ENCODE peak calls at places on chromosomes 7 and 10, in nine cellular contexts. S, U, E, X, C, M, Z, P and D are unnamed samples. For H3K36me3, the result is how much of the 10 kb centered on the place peaks cover.

GRCh38 chr7:26280723-26281122 is 10.9 kb upstream of the SNX10 start:
- DNase-seq in S (no peak), U (no peak), E (no peak), X (no peak), C (no peak), M (no peak), Z (no peak), P (no peak), D (no peak)

GRCh38 chr7:3028071-3028766 is 15.4 kb downstream of the CARD11 start:
- DNase-seq in S (no peak), U (peak), E (peak), X (no peak), C (no peak), M (peak), Z (peak), P (no peak), D (no peak)

GRCh38 chr10:30500963-30501504 is 67.0 kb downstream of the MAP3K8 start:
- DNase-seq in S (no peak), U (no peak), E (no peak), X (no peak), C (no peak), M (no peak), Z (no peak), P (no peak), D (no peak)

GRCh38 chr10:1297566-1298301 is 241.5 kb downstream of the WDR37 start:
- DNase-seq in S (no peak), U (no peak), E (no peak), X (no peak), C (no peak), M (no peak), Z (no peak), P (no peak), D (no peak)

GRCh38 chr7:14876194-14876593 is 26.4 kb downstream of the DGKB start:
- DNase-seq in S (no peak), U (no peak), E (no peak), X (no peak), C (no peak), M (no peak), Z (no peak), P (no peak), D (no peak)

GRCh38 chr7:64691831-64692230 is 25.9 kb downstream of the ZNF107 start:
- DNase-seq in S (no peak), U (no peak), E (no peak), X (no peak), C (no peak), M (no peak), Z (no peak), P (no peak), D (no peak)

GRCh38 chr10:95445223-95445836 is 115.8 kb downstream of the SORBS1 start:
- DNase-seq in S (no peak), U (peak), E (peak), X (no peak), C (no peak), M (peak), Z (peak), P (no peak), D (no peak)

GRCh38 chr10:97180367-97180763 is 5.4 kb downstream of the SLIT1 start:
- DNase-seq in S (no peak), U (no peak), E (no peak), X (no peak), C (no peak), M (no peak), Z (no peak), P (no peak), D (no peak)

GRCh38 chr7:151020231-151020630 is 4.1 kb downstream of the ATG9B start:
- DNase-seq in S (no peak), U (no peak), E (no peak), X (no peak), C (no peak), M (no peak), Z (no peak), P (no peak), D (no peak)

GRCh38 chr10:133335238-133336122 is 1.2 kb downstream of the CALY start:
- DNase-seq in S (no peak), U (no peak), E (peak), X (peak), C (peak), M (no peak), Z (no peak), P (peak), D (no peak)

GRCh38 chr10:89759531-89759930 is 58.1 kb downstream of the KIF20B start:
- DNase-seq in S (no peak), U (no peak), E (no peak), X (no peak), C (no peak), M (no peak), Z (no peak), P (no peak), D (no peak)

GRCh38 chr7:3141326-3141725 is 97.7 kb upstream of the CARD11 start:
- DNase-seq in S (no peak), U (no peak), E (no peak), X (no peak), C (no peak), M (no peak), Z (no peak), P (no peak), D (no peak)

GRCh38 chr7:108079291-108080057 is 50.7 kb downstream of the LAMB4 start:
- DNase-seq in S (no peak), U (no peak), E (peak), X (no peak), C (no peak), M (peak), Z (peak), P (peak), D (no peak)

GRCh38 chr10:119073584-119073983 is 7.0 kb downstream of the EIF3A start:
- DNase-seq in S (no peak), U (no peak), E (no peak), X (no peak), C (no peak), M (no peak), Z (no peak), P (no peak), D (no peak)

GRCh38 chr7:157627646-157628045 is 290.8 kb downstream of the DNAJB6 start:
- DNase-seq in S (no peak), U (no peak), E (peak), X (no peak), C (no peak), M (no peak), Z (no peak), P (no peak), D (no peak)

GRCh38 chr7:105097619-105098018 is 83.6 kb downstream of the KMT2E start:
- DNase-seq in S (no peak), U (no peak), E (peak), X (no peak), C (no peak), M (no peak), Z (no peak), P (no peak), D (no peak)

GRCh38 chr10:124093076-124093773 is at the start of gene CHST15:
- DNase-seq in S (no peak), U (peak), E (peak), X (no peak), C (no peak), M (peak), Z (no peak), P (no peak), D (no peak)

GRCh38 chr10:124181656-124182055 is 88.3 kb upstream of the CHST15 start:
- DNase-seq in S (no peak), U (no peak), E (no peak), X (no peak), C (no peak), M (no peak), Z (no peak), P (no peak), D (no peak)

GRCh38 chr10:110006358-110007170 is 1.2 kb upstream of the ADD3 start:
- DNase-seq in S (no peak), U (no peak), E (peak), X (peak), C (no peak), M (peak), Z (peak), P (no peak), D (no peak)

GRCh38 chr7:16982640-16983103 is 100.9 kb upstream of the AGR3 start:
- DNase-seq in S (no peak), U (no peak), E (peak), X (no peak), C (peak), M (peak), Z (no peak), P (no peak), D (no peak)

GRCh38 chr10:130021373-130021950 is 57.4 kb upstream of the EBF3 start:
- DNase-seq in S (no peak), U (no peak), E (peak), X (no peak), C (no peak), M (no peak), Z (no peak), P (no peak), D (no peak)

GRCh38 chr7:157347217-157347904 is 10.6 kb downstream of the DNAJB6 start:
- DNase-seq in S (no peak), U (no peak), E (peak), X (peak), C (no peak), M (peak), Z (no peak), P (no peak), D (no peak)

GRCh38 chr7:87110778-87111177 is 41.5 kb upstream of the DMTF1 start:
- DNase-seq in S (no peak), U (no peak), E (peak), X (no peak), C (no peak), M (peak), Z (no peak), P (no peak), D (no peak)

GRCh38 chr10:113333313-113333712 is 219.5 kb upstream of the HABP2 start:
- DNase-seq in S (no peak), U (no peak), E (no peak), X (no peak), C (no peak), M (no peak), Z (no peak), P (no peak), D (no peak)

GRCh38 chr10:76456190-76456589 is 1024.8 kb downstream of the LRMDA start:
- DNase-seq in S (no peak), U (no peak), E (no peak), X (no peak), C (no peak), M (no peak), Z (no peak), P (no peak), D (no peak)

GRCh38 chr10:70228503-70228902 is 4.7 kb downstream of the PPA1 start:
- DNase-seq in S (no peak), U (no peak), E (no peak), X (no peak), C (no peak), M (no peak), Z (no peak), P (no peak), D (no peak)

GRCh38 chr10:70232859-70233108 is 445 bp downstream of the PPA1 start:
- DNase-seq in S (no peak), U (no peak), E (no peak), X (no peak), C (no peak), M (no peak), Z (no peak), P (no peak), D (no peak)

GRCh38 chr10:70223728-70224127 is 9.5 kb downstream of the PPA1 start:
- DNase-seq in S (no peak), U (no peak), E (no peak), X (no peak), C (no peak), M (no peak), Z (no peak), P (no peak), D (no peak)

GRCh38 chr10:70232155-70232858 is 922 bp downstream of the PPA1 start:
- DNase-seq in S (no peak), U (peak), E (peak), X (no peak), C (peak), M (peak), Z (peak), P (peak), D (no peak)

DNA sequence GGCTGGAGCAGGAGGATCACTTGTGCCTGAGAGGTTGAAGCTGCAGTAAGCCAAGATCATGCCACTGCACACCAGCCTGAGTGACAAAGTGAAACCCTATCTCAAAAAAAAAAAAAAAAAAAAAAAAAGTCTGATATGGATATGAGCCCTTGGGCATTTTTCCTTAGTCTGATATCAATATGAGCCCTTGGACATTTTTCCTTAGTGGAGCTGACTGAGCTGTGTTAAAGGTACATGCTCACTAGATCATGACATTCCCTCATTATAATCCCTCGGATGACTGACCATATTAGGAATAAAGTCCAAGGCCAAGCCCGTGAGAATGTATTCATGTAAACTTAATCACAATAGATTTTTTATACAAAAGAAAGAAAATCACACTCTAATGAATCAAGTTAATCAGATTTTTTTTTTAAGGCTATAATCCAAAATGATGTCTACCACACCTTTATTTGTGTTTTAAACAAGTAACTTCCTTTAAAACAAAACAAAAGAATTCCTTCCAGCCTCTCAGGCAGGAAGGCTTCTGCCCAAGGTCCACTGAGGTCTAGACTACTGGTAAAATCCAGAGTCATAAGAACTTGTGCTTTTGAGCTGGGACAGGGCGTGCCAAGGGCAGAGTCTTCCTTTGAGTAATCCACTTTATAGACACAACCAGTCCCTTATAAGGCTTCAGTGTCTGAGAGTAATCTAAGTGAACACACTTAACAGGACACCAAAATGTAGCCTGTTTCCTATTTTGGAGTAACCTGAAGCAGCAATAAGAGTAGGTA is 5.5 kb downstream of the PPA1 start:
- DNase-seq in S (no peak), U (no peak), E (no peak), X (no peak), C (no peak), M (peak), Z (no peak), P (no peak), D (no peak)
- H3K36me3 ChIP-seq in S (under half), U (under half), E (under half), X (under half), C (under half), M (under half), Z (under half), P (half or more), D (under half)

GRCh38 chr7:46774515-46774914 is 807.4 kb downstream of the TNS3 start:
- DNase-seq in S (no peak), U (no peak), E (no peak), X (no peak), C (no peak), M (no peak), Z (no peak), P (no peak), D (no peak)

GRCh38 chr7:46775776-46776175 is 806.1 kb downstream of the TNS3 start:
- DNase-seq in S (no peak), U (no peak), E (no peak), X (no peak), C (no peak), M (no peak), Z (no peak), P (no peak), D (no peak)

GRCh38 chr7:46775020-46775419 is 806.9 kb downstream of the TNS3 start:
- DNase-seq in S (no peak), U (no peak), E (no peak), X (no peak), C (no peak), M (no peak), Z (no peak), P (no peak), D (no peak)

GRCh38 chr7:46772740-46773139 is 809.2 kb downstream of the TNS3 start:
- DNase-seq in S (no peak), U (no peak), E (no peak), X (no peak), C (no peak), M (no peak), Z (no peak), P (no peak), D (no peak)

GRCh38 chr7:46776790-46777189 is 805.1 kb downstream of the TNS3 start:
- DNase-seq in S (no peak), U (no peak), E (no peak), X (no peak), C (no peak), M (peak), Z (no peak), P (peak), D (no peak)
- H3K4me3 ChIP-seq in S (no peak), U (no peak), E (no peak), X (no peak), C (no peak), M (no peak), Z (no peak), P (no peak), D (no peak)

GRCh38 chr7:125567686-125568085 is 638.1 kb upstream of the POT1 start:
- DNase-seq in S (no peak), U (no peak), E (no peak), X (no peak), C (no peak), M (no peak), Z (no peak), P (no peak), D (no peak)

GRCh38 chr7:125563964-125564529 is 634.4 kb upstream of the POT1 start:
- DNase-seq in S (no peak), U (no peak), E (no peak), X (no peak), C (no peak), M (no peak), Z (no peak), P (no peak), D (no peak)

GRCh38 chr7:125572414-125572813 is 642.8 kb upstream of the POT1 start:
- DNase-seq in S (no peak), U (no peak), E (no peak), X (no peak), C (no peak), M (no peak), Z (no peak), P (no peak), D (no peak)

GRCh38 chr7:125573131-125573530 is 643.5 kb upstream of the POT1 start:
- DNase-seq in S (no peak), U (no peak), E (no peak), X (no peak), C (no peak), M (no peak), Z (no peak), P (no peak), D (no peak)

DNA sequence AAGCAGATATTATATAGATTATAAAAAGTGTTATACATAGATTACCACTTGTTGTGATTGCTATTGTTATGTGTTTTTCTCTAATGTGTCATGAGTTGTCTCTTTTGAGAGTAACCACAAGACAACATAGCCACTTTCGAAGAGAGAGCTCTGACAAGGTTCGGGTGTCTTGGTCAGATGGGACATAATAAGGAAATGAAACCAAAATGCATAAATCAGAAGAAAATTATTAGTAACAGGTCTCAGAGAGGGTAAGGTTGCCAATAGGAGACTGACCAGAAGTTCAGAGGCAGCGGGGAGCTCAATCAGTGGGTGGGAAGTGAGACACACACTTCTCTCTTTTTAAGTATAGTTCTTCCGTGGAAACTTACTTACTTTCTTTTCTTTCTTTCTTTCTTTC is 639.2 kb upstream of the POT1 start:
- DNase-seq in S (no peak), U (no peak), E (no peak), X (no peak), C (no peak), M (no peak), Z (no peak), P (no peak), D (no peak)
- H3K27ac ChIP-seq in S (no peak), U (no peak), E (no peak), X (no peak), C (no peak), M (no peak), Z (no peak), P (no peak), D (no peak)

GRCh38 chr7:92622680-92623079 is 32.5 kb upstream of the FAM133B start:
- DNase-seq in S (no peak), U (no peak), E (no peak), X (no peak), C (no peak), M (no peak), Z (no peak), P (no peak), D (no peak)
- H3K36me3 ChIP-seq in S (under half), U (under half), E (under half), X (under half), C (under half), M (under half), Z (half or more), P (under half), D (under half)

GRCh38 chr7:70884809-70885208 is 247.1 kb upstream of the GALNT17 start:
- DNase-seq in S (no peak), U (no peak), E (no peak), X (no peak), C (no peak), M (no peak), Z (no peak), P (no peak), D (no peak)
- H3K4me3 ChIP-seq in S (no peak), U (no peak), E (no peak), X (no peak), C (no peak), M (no peak), Z (no peak), P (no peak), D (no peak)

GRCh38 chr7:37945336-37945735 is 24.9 kb downstream of the EPDR1 start:
- DNase-seq in S (no peak), U (no peak), E (peak), X (no peak), C (no peak), M (no peak), Z (peak), P (no peak), D (no peak)

GRCh38 chr7:37942934-37943610 is 22.6 kb downstream of the EPDR1 start:
- DNase-seq in S (no peak), U (no peak), E (peak), X (peak), C (no peak), M (peak), Z (no peak), P (peak), D (no peak)

GRCh38 chr7:37947138-37947839 is 26.8 kb downstream of the EPDR1 start:
- DNase-seq in S (no peak), U (no peak), E (no peak), X (no peak), C (no peak), M (no peak), Z (no peak), P (no peak), D (no peak)

GRCh38 chr7:37943905-37944736 is 23.7 kb downstream of the EPDR1 start:
- DNase-seq in S (no peak), U (no peak), E (peak), X (no peak), C (no peak), M (peak), Z (no peak), P (no peak), D (no peak)

DNA sequence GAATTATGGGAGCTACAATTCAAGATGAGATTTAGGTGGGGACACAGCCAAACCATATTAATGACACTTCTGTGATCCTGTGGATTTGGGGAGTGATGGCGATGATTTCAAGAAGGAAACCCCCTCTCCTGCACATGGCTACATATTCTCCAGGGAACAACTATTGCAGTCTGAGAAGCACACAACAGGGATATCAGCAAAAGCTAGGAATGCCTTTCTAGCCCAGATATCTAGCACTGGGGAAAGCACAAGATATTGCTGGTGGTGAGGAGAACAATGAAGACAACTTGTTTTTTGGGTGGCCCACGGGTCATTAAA is 24.3 kb downstream of the EPDR1 start:
- DNase-seq in S (no peak), U (no peak), E (no peak), X (no peak), C (no peak), M (no peak), Z (no peak), P (no peak), D (no peak)
- H3K27ac ChIP-seq in S (no peak), U (no peak), E (peak), X (peak), C (no peak), M (no peak), Z (peak), P (no peak), D (no peak)

DNA sequence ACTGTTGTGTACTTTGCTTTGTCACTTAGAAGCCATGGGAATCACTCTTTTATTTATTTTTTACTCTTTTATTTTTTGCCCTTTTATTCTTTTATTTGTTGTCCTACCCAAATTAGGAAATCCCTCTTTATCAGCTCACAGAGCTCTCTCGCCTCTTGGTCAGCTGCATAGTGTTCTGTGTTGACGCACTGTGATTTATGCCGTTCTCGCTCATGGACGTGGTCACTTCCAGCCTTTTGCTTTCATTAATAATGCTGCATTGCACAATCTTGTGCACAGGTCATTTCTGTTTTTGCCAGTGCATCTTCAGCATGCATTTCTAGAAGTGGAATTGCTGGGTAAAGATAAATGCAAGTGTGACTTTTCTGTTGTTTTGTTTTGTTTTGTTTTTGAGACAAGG is 42.3 kb downstream of the FBH1 start:
- DNase-seq in S (no peak), U (no peak), E (no peak), X (no peak), C (no peak), M (no peak), Z (no peak), P (no peak), D (no peak)
- H3K36me3 ChIP-seq in S (half or more), U (under half), E (under half), X (under half), C (under half), M (under half), Z (half or more), P (under half), D (under half)